ENCODE peak calls at places on chromosomes 3 and 15, in five cellular contexts. O, C, Y, X and J are unnamed samples.

GRCh38 chr15:55552926-55553325 is 35.2 kb downstream of the PYGO1 start:
- DNase-seq in O (no peak), C (no peak), X (no peak), Y (peak; percentile 49), J (no peak)

GRCh38 chr3:122005033-122005565 is 16.9 kb downstream of the ILDR1 start:
- DNase-seq in O (no peak), X (no peak), C (no peak), Y (no peak), J (no peak)

GRCh38 chr3:146513386-146514051 is 30.9 kb downstream of the PLSCR1 start:
- DNase-seq in Y (no peak), X (no peak), O (no peak), C (no peak), J (no peak)

GRCh38 chr3:71421820-71422566 is 161.5 kb downstream of the FOXP1 start:
- DNase-seq in O (no peak), C (peak; percentile 72), Y (no peak), X (no peak), J (no peak)

GRCh38 chr3:184196536-184196935 is 10.5 kb downstream of the ABCF3 start:
- DNase-seq in C (no peak), X (no peak), Y (no peak), O (no peak), J (no peak)

GRCh38 chr3:99753268-99753975 is 64.2 kb upstream of the CMSS1 start:
- DNase-seq in X (no peak), Y (peak; percentile 79), O (no peak), C (peak; percentile 43), J (no peak)

GRCh38 chr3:142027713-142028112 is 121.6 kb downstream of the TFDP2 start:
- DNase-seq in X (no peak), O (no peak), Y (no peak), C (no peak), J (no peak)

GRCh38 chr15:96802870-96803269 is 472.4 kb downstream of the NR2F2 start:
- DNase-seq in C (no peak), X (no peak), O (no peak), Y (no peak), J (no peak)

GRCh38 chr3:150412599-150413069 is 4.5 kb downstream of the TSC22D2 start:
- DNase-seq in X (no peak), Y (peak; percentile 91), C (peak; percentile 41), O (no peak), J (peak; percentile 76)

GRCh38 chr3:69723389-69723788 is 15.9 kb upstream of the MITF start:
- DNase-seq in Y (no peak), X (no peak), O (no peak), C (no peak), J (no peak)